ENCODE peak calls at places on chromosome 6, in six cellular contexts. O is IMR-90, G is neural crest cell, K is testis, Y is fibroblast of lung, J is heart left ventricle. B is an unnamed sample.

GRCh38 chr6:130670142-130670541 is 157.1 kb upstream of the SMLR1 start:
- DNase-seq in O (no peak), G (no peak), K (no peak), Y (no peak), J (no peak), B (no peak)

GRCh38 chr6:137690029-137690428 is 177.0 kb upstream of the TNFAIP3 start:
- DNase-seq in O (no peak), G (no peak), K (no peak), Y (no peak), J (no peak), B (no peak)

GRCh38 chr6:152696543-152696942 is 1.2 kb upstream of the MYCT1 start:
- DNase-seq in O (peak; percentile 88), G (no peak), K (no peak), Y (peak; percentile 41), J (no peak), B (no peak)

GRCh38 chr6:67666177-67666964 is 968.7 kb upstream of the ADGRB3 start:
- DNase-seq in O (no peak), G (no peak), K (no peak), Y (no peak), J (no peak), B (no peak)

GRCh38 chr6:26312096-26312463 is 52.9 kb upstream of the BTN3A2 start:
- DNase-seq in O (no peak), G (no peak), K (no peak), Y (no peak), J (no peak), B (no peak)

GRCh38 chr6:83511901-83512681 is at the start of gene PRSS35:
- DNase-seq in O (peak; percentile 48), G (peak; percentile 67), K (peak; percentile 68), Y (peak; percentile 60), J (peak; percentile 35), B (peak; percentile 78)

GRCh38 chr6:168971549-168971948 is 282.1 kb downstream of the THBS2 start:
- DNase-seq in O (no peak), G (no peak), K (no peak), Y (no peak), J (no peak), B (no peak)

GRCh38 chr6:144264270-144265060 is 20.7 kb upstream of the UTRN start:
- DNase-seq in O (peak; percentile 90), G (no peak), K (no peak), Y (peak; percentile 79), J (no peak), B (no peak)

GRCh38 chr6:24274441-24275083 is 83.3 kb downstream of the DCDC2 start:
- DNase-seq in O (peak; percentile 23), G (no peak), K (no peak), Y (peak; percentile 37), J (no peak), B (no peak)

GRCh38 chr6:147063469-147064031 is 140.7 kb upstream of the STXBP5 start:
- DNase-seq in O (peak; percentile 89), G (no peak), K (no peak), Y (peak; percentile 89), J (no peak), B (no peak)

GRCh38 chr6:103122766-103123601 is 1729.5 kb downstream of the GRIK2 start:
- DNase-seq in O (peak; percentile 0), G (peak; percentile 76), K (peak; percentile 86), Y (peak; percentile 14), J (no peak), B (peak; percentile 85)

GRCh38 chr6:31169123-31169857 is 1.2 kb downstream of the POU5F1 start:
- DNase-seq in O (no peak), G (no peak), K (no peak), Y (no peak), J (no peak), B (no peak)

GRCh38 chr6:41637179-41638001 is 878 bp upstream of the MDFI start:
- DNase-seq in O (no peak), G (peak; percentile 33), K (no peak), Y (no peak), J (no peak), B (peak; percentile 56)

GRCh38 chr6:70667711-70668498 is at the start of gene SMAP1:
- DNase-seq in O (peak; percentile 84), G (peak; percentile 92), K (peak; percentile 92), Y (peak; percentile 89), J (peak; percentile 97), B (peak; percentile 92)

GRCh38 chr6:157271911-157272310 is 51.4 kb downstream of the TMEM242 start:
- DNase-seq in O (no peak), G (no peak), K (no peak), Y (no peak), J (no peak), B (no peak)

GRCh38 chr6:157272372-157272771 is 50.9 kb downstream of the TMEM242 start:
- DNase-seq in O (no peak), G (no peak), K (no peak), Y (no peak), J (no peak), B (no peak)

GRCh38 chr6:157274116-157274470 is 49.2 kb downstream of the TMEM242 start:
- DNase-seq in O (no peak), G (no peak), K (no peak), Y (peak; percentile 23), J (no peak), B (no peak)

GRCh38 chr6:157273756-157274088 is 49.6 kb downstream of the TMEM242 start:
- DNase-seq in O (peak; percentile 9), G (peak; percentile 28), K (peak; percentile 40), Y (peak; percentile 35), J (peak; percentile 48), B (peak; percentile 45)

GRCh38 chr6:157272866-157273755 is 50.2 kb downstream of the TMEM242 start:
- DNase-seq in O (no peak), G (no peak), K (no peak), Y (no peak), J (no peak), B (no peak)
- TF ChIP-seq CTCF in O (no peak), G (no peak), K (no peak), Y (no peak), J (no peak), B (no peak)

DNA sequence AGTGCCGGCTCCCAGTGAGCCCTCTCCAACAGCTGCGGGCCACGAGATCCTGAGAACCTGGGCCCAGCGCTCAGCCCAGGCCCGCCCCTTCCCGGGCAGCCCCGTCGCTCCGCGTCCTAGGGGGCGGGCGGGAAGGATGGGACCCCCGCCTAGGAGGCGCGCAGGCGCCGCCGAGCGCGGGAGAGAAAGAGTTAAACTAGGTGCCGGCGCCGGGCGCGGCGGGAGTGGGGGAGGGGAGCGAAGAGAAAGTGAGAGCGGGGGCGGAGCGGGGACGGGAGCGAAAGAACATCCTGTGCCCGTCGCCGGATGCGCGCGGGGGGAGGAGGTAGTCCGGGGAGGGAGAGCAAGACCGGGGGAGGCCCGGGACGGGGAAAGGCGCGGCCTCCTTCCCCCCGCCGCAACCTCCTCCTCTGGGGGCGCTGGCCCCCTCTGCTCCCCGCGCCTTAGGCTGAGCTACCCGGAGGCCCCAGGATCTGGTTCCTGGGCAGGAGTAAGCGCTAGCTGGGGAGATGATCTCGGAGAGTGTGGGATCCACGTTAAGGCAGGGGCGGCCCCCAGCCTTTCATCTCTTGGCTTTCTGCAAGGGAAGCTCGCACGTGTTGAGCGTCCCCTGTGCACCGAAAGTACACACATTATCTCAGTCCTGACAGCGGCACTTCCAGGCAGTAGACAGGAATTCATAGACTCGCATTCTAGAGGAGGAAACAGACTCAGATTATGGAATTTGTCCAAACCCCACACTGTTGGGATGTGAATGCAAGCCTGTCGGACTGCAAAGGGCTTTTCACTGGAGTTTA is 4.9 kb upstream of the ARMC12 start:
- DNase-seq in O (peak; percentile 83), G (peak; percentile 87), K (peak; percentile 96), Y (peak; percentile 97), J (peak; percentile 96), B (peak; percentile 76)
- TF ChIP-seq CTCF in O (no peak), G (no peak), K (no peak), Y (no peak), J (no peak), B (no peak)

GRCh38 chr6:100677240-100677639 is 203.9 kb downstream of the ASCC3 start:
- DNase-seq in O (no peak), G (no peak), K (no peak), Y (no peak), J (no peak), B (no peak)

GRCh38 chr6:100673641-100674040 is 207.5 kb downstream of the ASCC3 start:
- DNase-seq in O (no peak), G (no peak), K (no peak), Y (no peak), J (no peak), B (no peak)

DNA sequence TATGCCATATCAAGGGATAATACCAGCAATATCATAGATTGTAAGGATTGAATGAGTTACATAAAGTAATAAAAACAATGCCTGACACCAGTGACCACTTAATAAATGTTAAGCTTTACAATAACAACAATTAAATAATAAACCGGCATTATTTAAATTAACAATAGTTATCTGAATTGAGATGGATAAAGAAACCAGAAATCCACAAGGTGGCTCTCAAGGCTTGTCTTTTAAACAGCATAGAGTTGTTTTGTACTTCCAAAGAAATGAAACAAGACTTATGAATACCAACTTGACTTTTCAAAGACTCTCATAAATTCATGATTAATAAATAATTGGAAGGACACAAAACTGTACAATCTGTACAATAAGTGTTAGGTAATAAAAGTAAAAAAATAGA is 203.1 kb downstream of the ASCC3 start:
- DNase-seq in O (peak; percentile 28), G (no peak), K (no peak), Y (peak; percentile 39), J (no peak), B (no peak)
- TF ChIP-seq CTCF in O (peak; percentile 37), G (no peak), K (no peak), Y (no peak), J (no peak), B (no peak)

DNA sequence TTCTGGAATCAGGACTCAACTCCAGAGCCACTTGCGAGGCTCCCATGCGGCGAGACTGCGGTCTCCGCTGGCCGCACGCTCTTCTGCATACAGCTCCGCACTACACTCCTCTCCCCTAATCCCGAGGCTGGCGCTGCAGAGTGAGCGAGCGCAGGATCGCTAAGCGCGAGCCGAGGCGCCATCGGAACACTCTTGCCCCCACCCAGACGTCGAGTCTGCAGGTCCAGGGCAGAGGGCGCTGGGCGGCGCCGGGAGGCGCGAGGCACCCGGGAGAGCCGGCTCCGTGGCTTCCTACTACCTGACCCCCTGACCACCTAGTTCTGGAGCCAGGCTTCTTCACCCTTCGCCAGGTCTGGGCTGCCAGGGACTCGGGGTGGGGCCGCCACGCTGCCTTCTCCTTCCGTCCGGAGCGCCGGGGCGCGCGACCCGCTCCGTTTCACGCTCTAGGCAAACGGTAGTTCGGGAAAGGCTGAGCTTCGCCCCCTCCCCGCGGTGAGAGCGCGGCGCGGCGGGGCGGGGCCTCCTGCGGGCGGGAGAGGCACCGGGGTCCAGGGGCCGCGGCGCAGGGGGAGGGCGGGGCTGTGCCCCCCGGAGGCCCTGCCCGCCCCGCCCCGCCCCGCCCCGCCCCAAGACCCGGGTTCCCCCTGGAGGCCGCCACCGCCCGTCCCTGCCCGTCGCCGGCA is 5.4 kb upstream of the TUBB2A start:
- DNase-seq in O (peak; percentile 71), G (peak; percentile 65), K (peak; percentile 83), Y (peak; percentile 69), J (peak; percentile 67), B (peak; percentile 61)
- TF ChIP-seq CTCF in O (peak; percentile 15), G (peak; percentile 29), K (no peak), Y (no peak), J (peak; percentile 26), B (no peak)